ENCODE peak calls at places on chromosome 1, in five cellular contexts. C is CD8-positive, alpha-beta T cell; F is IMR-90; T is foreskin fibroblast; V is fibroblast of pulmonary artery. B is an unnamed sample.

GRCh38 chr1:55352801-55353180 is 137.6 kb upstream of the USP24 start:
- DNase-seq in F (no peak), T (no peak), C (no peak), V (no peak), B (no peak)

GRCh38 chr1:192986110-192986747 is 72.9 kb downstream of the UCHL5 start:
- DNase-seq in C (no peak), V (no peak), F (peak), T (peak), B (peak)

GRCh38 chr1:1942753-1943656 is 23.9 kb upstream of the TMEM52 start:
- DNase-seq in F (no peak), V (no peak), C (no peak), T (no peak), B (no peak)

GRCh38 chr1:230080834-230081233 is 13.8 kb downstream of the GALNT2 start:
- DNase-seq in F (no peak), C (no peak), V (no peak), T (no peak), B (no peak)

GRCh38 chr1:44803312-44804095 is 3.3 kb downstream of the PLK3 start:
- DNase-seq in C (no peak), T (peak), F (no peak), V (no peak), B (no peak)

GRCh38 chr1:45552309-45552708 is 1.7 kb downstream of the AKR1A1 start:
- DNase-seq in T (no peak), V (no peak), F (no peak), C (no peak), B (no peak)

GRCh38 chr1:86502721-86503430 is 34.1 kb downstream of the CLCA1 start:
- DNase-seq in C (no peak), V (peak), F (no peak), T (no peak), B (no peak)

GRCh38 chr1:69504730-69505252 is 62.9 kb upstream of the LRRC7 start:
- DNase-seq in V (no peak), T (no peak), F (no peak), C (no peak), B (no peak)

GRCh38 chr1:154969741-154970452 is 650 bp downstream of the SHC1 start:
- DNase-seq in C (no peak), F (no peak), V (no peak), T (peak), B (no peak)

GRCh38 chr1:16718908-16719533 is 21.3 kb upstream of the RNU1-4 start:
- DNase-seq in T (no peak), F (no peak), V (no peak), C (no peak), B (no peak)

GRCh38 chr1:42052300-42052699 is 100.9 kb upstream of the GUCA2B start:
- DNase-seq in F (peak), V (no peak), T (peak), C (no peak), B (no peak)

GRCh38 chr1:8540971-8541370 is 223.1 kb downstream of the SLC45A1 start:
- DNase-seq in F (no peak), V (peak), T (no peak), C (no peak), B (no peak)

GRCh38 chr1:76501576-76502219 is 365.6 kb upstream of the ST6GALNAC5 start:
- DNase-seq in T (no peak), C (no peak), F (no peak), V (no peak), B (no peak)

GRCh38 chr1:39573736-39574624 is 2.6 kb downstream of the PABPC4 start:
- DNase-seq in F (peak), C (no peak), T (peak), V (peak), B (no peak)

GRCh38 chr1:1893997-1894353 is 3.1 kb upstream of the GNB1 start:
- DNase-seq in V (no peak), C (no peak), F (no peak), T (no peak), B (no peak)

GRCh38 chr1:201551877-201552731 is 13.2 kb downstream of the NAV1 start:
- DNase-seq in C (no peak), F (peak), T (peak), V (peak), B (no peak)

GRCh38 chr1:163747855-163748254 is 426.1 kb downstream of the NUF2 start:
- DNase-seq in C (no peak), T (no peak), V (no peak), F (no peak), B (no peak)

GRCh38 chr1:107934573-107934972 is 30.4 kb downstream of the VAV3 start:
- DNase-seq in T (peak), C (no peak), V (no peak), F (no peak), B (no peak)

GRCh38 chr1:165444897-165445370 is at the start of gene RXRG:
- DNase-seq in T (peak), F (peak), V (no peak), C (peak), B (no peak)

DNA sequence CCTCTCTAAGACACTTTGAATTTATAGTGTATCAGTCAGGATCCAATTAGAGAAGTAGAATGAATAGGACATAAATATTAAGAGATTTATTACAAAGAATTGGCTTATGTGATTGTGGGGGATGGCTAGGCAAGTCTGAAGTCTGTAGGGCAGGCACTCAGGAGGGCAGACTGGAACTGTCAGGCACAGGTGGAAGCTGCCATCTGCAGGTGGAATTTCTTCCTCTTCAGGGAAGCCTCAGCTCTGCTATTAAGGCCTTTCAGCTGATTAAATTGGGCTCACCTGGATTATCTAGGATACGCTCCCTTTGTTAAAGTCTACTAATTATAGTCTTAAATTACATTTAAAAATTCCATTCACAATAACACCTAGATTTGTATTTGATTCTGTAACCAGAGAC is 92.0 kb upstream of the HAO2 start:
- DNase-seq in F (no peak), T (no peak), C (no peak), V (no peak), B (no peak)
- TF ChIP-seq CTCF in F (no peak), T (no peak), C (no peak), V (no peak), B (no peak)

GRCh38 chr1:232146514-232146913 is 483.4 kb downstream of the SIPA1L2 start:
- DNase-seq in V (no peak), C (no peak), T (no peak), F (no peak), B (no peak)

GRCh38 chr1:232145768-232146167 is 484.2 kb downstream of the SIPA1L2 start:
- DNase-seq in F (no peak), V (no peak), C (no peak), T (no peak), B (no peak)

GRCh38 chr1:232142403-232143314 is 487.3 kb downstream of the SIPA1L2 start:
- DNase-seq in T (peak), C (no peak), V (peak), F (peak), B (peak)

GRCh38 chr1:232143315-232143886 is 486.5 kb downstream of the SIPA1L2 start:
- DNase-seq in C (no peak), T (no peak), F (no peak), V (no peak), B (no peak)

GRCh38 chr1:232144696-232145230 is 485.2 kb downstream of the SIPA1L2 start:
- DNase-seq in V (no peak), F (no peak), T (no peak), C (no peak), B (no peak)
- H3K4me3 ChIP-seq in V (no peak), F (no peak), T (no peak), C (no peak), B (no peak)

DNA sequence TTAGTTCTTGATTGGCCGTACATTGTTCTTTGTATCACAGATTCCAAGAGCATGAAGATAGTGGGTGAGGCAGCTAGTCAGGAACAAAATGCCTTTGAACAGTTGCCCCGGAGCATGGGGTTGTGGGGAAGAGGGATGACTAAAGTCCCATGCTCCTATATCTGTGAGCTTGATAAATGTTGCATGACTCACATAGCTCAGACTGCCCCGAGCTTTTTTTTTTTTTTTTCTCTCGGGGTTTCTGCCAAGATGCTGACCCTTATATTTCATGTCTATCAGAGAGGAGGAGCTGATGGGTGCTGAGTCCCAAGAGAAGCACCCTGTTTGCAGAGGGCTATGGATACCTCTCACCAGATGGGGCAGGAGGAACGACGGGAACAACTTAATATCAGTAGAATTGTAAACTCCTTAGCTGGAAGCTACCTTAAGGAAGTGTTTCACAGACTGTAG is 40.6 kb downstream of the SRRM1 start:
- DNase-seq in T (peak), F (peak), V (peak), C (no peak), B (peak)
- TF ChIP-seq CTCF in T (no peak), F (no peak), V (no peak), C (no peak), B (no peak)

DNA sequence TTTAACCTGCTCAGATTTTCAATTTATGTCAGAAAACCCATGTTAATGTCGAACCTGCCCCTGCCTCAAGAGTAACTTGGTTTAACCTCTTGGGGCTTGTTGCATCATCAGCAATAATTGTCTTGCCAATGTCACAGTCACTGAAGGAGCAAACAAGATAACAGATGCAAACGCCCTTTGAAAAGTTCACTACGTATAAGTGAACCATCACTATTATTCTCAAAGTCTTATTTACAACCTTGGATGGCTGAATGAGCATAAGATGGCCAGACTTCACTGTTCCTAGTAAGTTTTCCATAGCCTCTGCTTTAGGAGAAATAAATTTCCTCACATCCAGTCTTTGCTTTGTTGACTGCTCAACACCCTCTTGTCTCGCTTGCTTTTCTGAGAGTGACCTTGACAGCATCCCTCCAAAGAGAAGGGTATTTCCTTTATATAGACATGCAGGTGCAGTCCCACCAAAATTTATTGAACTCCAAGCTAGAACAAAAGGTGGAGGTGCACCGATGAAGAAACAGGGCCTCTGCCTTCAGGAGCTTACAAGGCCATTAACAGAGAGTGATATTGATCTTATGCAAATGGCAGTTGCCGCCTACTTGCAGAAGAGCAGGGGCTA is 749 bp upstream of the LRIG2 start:
- DNase-seq in C (no peak), V (no peak), F (no peak), T (peak), B (no peak)
- H3K4me3 ChIP-seq in C (peak), V (peak), F (peak), T (peak), B (peak)

GRCh38 chr1:111770916-111771315 is 15.2 kb downstream of the DDX20 start:
- DNase-seq in T (no peak), V (peak), F (peak), C (no peak), B (no peak)

GRCh38 chr1:111768625-111769024 is 12.9 kb downstream of the DDX20 start:
- DNase-seq in C (no peak), F (no peak), T (no peak), V (no peak), B (no peak)

GRCh38 chr1:111768023-111768422 is 12.3 kb downstream of the DDX20 start:
- DNase-seq in F (no peak), T (no peak), C (no peak), V (no peak), B (no peak)

DNA sequence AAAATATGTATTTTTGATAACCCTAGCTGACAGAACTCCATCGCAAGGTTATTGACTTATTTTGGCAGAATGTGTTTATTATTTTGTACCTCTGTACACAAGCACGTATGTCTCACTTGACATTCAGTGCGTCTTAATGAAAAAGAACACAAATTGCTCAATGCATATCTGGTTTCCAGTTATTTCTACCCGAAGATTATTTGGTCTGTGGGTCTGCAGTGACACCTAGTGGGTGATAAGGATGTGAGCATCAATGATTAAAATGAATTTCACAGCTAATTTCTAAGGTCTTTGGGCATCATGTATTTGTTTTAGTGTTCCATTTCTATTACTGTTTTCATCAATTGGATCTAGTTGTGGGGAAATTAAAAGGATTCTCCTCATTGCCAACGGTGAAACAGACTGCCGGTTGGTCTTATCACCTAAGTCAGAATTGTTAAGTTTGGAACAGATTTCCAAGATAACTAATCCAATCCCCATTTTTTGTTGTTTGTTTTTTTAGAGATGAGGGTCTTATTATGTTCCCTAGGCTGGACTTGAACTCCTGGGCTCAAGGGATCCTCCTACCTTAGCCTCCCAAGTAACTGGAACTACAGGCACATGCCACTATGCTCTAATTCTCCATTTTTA is 13.9 kb downstream of the DDX20 start:
- DNase-seq in T (peak), C (peak), V (peak), F (peak), B (peak)
- TF ChIP-seq CTCF in T (peak), C (peak), V (peak), F (peak), B (peak)

GRCh38 chr1:98121661-98122060 is 200.8 kb upstream of the DPYD start:
- DNase-seq in T (peak), C (no peak), F (peak), V (peak), B (no peak)
- H3K4me3 ChIP-seq in T (no peak), C (no peak), F (no peak), V (no peak), B (no peak)

GRCh38 chr1:95451054-95451453 is 217.0 kb downstream of the RWDD3 start:
- DNase-seq in C (no peak), F (no peak), V (no peak), T (no peak), B (no peak)
- TF ChIP-seq CTCF in C (no peak), F (no peak), V (no peak), T (no peak), B (no peak)

DNA sequence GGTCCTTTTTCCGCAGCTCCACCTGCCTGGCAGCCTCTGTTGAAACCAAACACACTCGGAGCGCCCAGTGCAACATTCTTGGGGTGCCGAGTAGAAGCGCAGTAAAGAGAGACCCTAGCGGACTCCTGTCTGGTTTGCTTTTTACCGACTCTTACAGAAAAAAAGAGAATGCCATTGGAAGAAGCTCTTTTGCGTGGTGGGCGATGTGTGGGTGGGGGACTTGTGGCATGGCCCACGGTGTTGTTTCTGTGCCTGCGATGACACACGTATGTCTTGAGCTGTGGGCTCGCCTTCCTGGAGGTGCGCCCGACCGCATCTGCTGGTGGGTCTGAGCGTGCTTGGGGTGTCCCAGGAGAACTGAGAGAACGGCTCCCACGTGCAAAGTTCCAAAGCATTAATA is 7.3 kb upstream of the BARHL2 start:
- DNase-seq in C (no peak), V (no peak), T (no peak), F (no peak), B (no peak)
- H3K4me3 ChIP-seq in C (no peak), V (no peak), T (no peak), F (no peak), B (no peak)

DNA sequence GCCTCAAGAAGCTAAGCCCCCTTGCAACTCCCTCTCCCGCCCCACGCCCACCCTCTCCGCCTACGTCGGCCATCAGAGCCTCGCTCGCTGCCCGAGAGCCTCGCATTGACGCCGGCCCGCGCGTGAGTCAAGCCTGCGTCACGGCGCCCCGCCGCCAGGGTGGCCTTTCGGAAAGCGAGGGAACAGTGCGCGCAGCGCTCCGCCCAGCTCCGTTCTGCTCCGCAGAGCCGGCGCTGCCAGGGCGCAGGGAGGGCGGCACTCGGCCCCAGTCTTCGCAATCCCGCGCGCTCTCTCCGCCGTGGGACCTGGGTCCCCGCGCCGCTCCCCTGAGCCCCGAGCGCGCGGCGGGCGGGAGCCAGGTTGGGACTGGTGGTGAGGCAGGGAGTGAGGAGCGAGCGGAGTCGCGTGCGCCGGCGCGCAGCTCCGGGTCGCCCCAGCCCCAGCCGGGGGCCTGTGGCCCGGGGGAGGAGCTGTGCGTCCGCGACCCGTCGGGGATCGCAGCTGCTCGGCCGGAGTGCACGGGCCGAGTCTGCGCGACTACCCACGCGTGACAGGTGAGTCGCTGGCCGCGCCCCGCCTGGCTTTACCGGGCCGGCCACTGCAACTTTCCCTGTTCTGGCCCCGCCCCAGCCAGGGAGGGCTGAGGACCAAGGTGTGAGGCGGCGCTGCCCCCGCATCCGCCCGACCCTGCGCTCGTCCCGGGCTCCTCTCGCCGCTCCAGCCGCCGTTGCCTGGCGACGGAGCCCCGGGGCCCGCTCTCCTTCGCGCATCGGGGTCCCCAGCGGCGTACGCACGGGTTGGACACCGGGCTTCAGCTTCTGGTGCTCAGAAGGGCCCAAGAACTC is at the start of gene SLC6A17:
- DNase-seq in F (peak), T (peak), V (peak), C (no peak), B (no peak)
- TF ChIP-seq CTCF in F (peak), T (no peak), V (no peak), C (no peak), B (peak)

GRCh38 chr1:110474444-110474843 is 23.5 kb downstream of the PROK1 start:
- DNase-seq in T (no peak), C (no peak), V (no peak), F (no peak), B (no peak)
- H3K4me3 ChIP-seq in T (no peak), C (no peak), V (no peak), F (no peak), B (no peak)

B was measured in AG04450.